ENCODE peak calls at places on chromosomes 4 and X, in eight cellular contexts. One of them, this sample, is unnamed. For H3K4me1, the result is how much of the 10 kb centered on the place peaks cover.

GRCh38 chr4:133981327-133981726 is 220.3 kb downstream of the PABPC4L start:
- DNase-seq in NT2/D1: no peak
- DNase-seq in ovary: no peak
- DNase-seq in SJSA1: no peak
- DNase-seq in cardiac muscle cell: no peak
- DNase-seq in GM23248: no peak
- DNase-seq in esophagus squamous epithelium: no peak
- DNase-seq in CD8-positive, alpha-beta memory T cell: no peak
- DNase-seq in this sample: no peak

GRCh38 chr4:10104211-10104990 is 12.2 kb downstream of the WDR1 start:
- DNase-seq in NT2/D1: no peak
- DNase-seq in ovary: no peak
- DNase-seq in SJSA1: no peak
- DNase-seq in cardiac muscle cell: no peak
- DNase-seq in GM23248: peak
- DNase-seq in esophagus squamous epithelium: no peak
- DNase-seq in CD8-positive, alpha-beta memory T cell: no peak
- DNase-seq in this sample: no peak

GRCh38 chr4:3753711-3754412 is 12.3 kb upstream of the ADRA2C start:
- DNase-seq in NT2/D1: no peak
- DNase-seq in ovary: no peak
- DNase-seq in SJSA1: no peak
- DNase-seq in cardiac muscle cell: no peak
- DNase-seq in GM23248: no peak
- DNase-seq in esophagus squamous epithelium: no peak
- DNase-seq in CD8-positive, alpha-beta memory T cell: no peak
- DNase-seq in this sample: no peak

GRCh38 chr4:107380836-107381438 is 339.1 kb downstream of the PAPSS1 start:
- DNase-seq in NT2/D1: no peak
- DNase-seq in ovary: no peak
- DNase-seq in SJSA1: no peak
- DNase-seq in cardiac muscle cell: no peak
- DNase-seq in GM23248: no peak
- DNase-seq in esophagus squamous epithelium: no peak
- DNase-seq in CD8-positive, alpha-beta memory T cell: no peak
- DNase-seq in this sample: no peak

GRCh38 chrX:110003167-110004156 is 548 bp downstream of the TMEM164 start:
- DNase-seq in NT2/D1: no peak
- DNase-seq in ovary: peak
- DNase-seq in SJSA1: peak
- DNase-seq in cardiac muscle cell: no peak
- DNase-seq in GM23248: peak
- DNase-seq in esophagus squamous epithelium: no peak
- DNase-seq in CD8-positive, alpha-beta memory T cell: peak
- DNase-seq in this sample: no peak

GRCh38 chrX:154890990-154891639 is 5.0 kb downstream of the F8A1 start:
- DNase-seq in NT2/D1: no peak
- DNase-seq in ovary: no peak
- DNase-seq in SJSA1: no peak
- DNase-seq in cardiac muscle cell: no peak
- DNase-seq in GM23248: no peak
- DNase-seq in esophagus squamous epithelium: no peak
- DNase-seq in CD8-positive, alpha-beta memory T cell: no peak
- DNase-seq in this sample: no peak

GRCh38 chr4:185305979-185306442 is 89.7 kb downstream of the LRP2BP start:
- DNase-seq in NT2/D1: peak
- DNase-seq in ovary: no peak
- DNase-seq in SJSA1: peak
- DNase-seq in cardiac muscle cell: no peak
- DNase-seq in GM23248: peak
- DNase-seq in esophagus squamous epithelium: no peak
- DNase-seq in CD8-positive, alpha-beta memory T cell: no peak
- DNase-seq in this sample: no peak

GRCh38 chr4:3045500-3045850 is 28.9 kb downstream of the HTT-AS start:
- DNase-seq in NT2/D1: no peak
- DNase-seq in ovary: no peak
- DNase-seq in SJSA1: no peak
- DNase-seq in cardiac muscle cell: no peak
- DNase-seq in GM23248: peak
- DNase-seq in esophagus squamous epithelium: peak
- DNase-seq in CD8-positive, alpha-beta memory T cell: peak
- DNase-seq in this sample: peak

GRCh38 chr4:110878413-110878812 is 255.5 kb upstream of the PITX2 start:
- DNase-seq in NT2/D1: no peak
- DNase-seq in ovary: no peak
- DNase-seq in SJSA1: no peak
- DNase-seq in cardiac muscle cell: no peak
- DNase-seq in GM23248: peak
- DNase-seq in esophagus squamous epithelium: no peak
- DNase-seq in CD8-positive, alpha-beta memory T cell: no peak
- DNase-seq in this sample: no peak

GRCh38 chr4:95640337-95640736 is 91.6 kb upstream of the UNC5C start:
- DNase-seq in NT2/D1: no peak
- DNase-seq in ovary: no peak
- DNase-seq in SJSA1: no peak
- DNase-seq in cardiac muscle cell: peak
- DNase-seq in GM23248: no peak
- DNase-seq in esophagus squamous epithelium: no peak
- DNase-seq in CD8-positive, alpha-beta memory T cell: no peak
- DNase-seq in this sample: no peak

GRCh38 chr4:80361329-80361900 is 25.9 kb downstream of the CFAP299 start:
- DNase-seq in NT2/D1: no peak
- DNase-seq in ovary: no peak
- DNase-seq in SJSA1: no peak
- DNase-seq in cardiac muscle cell: peak
- DNase-seq in GM23248: peak
- DNase-seq in esophagus squamous epithelium: no peak
- DNase-seq in CD8-positive, alpha-beta memory T cell: peak
- DNase-seq in this sample: no peak

GRCh38 chrX:44223150-44223549 is 120.3 kb downstream of the EFHC2 start:
- DNase-seq in NT2/D1: no peak
- DNase-seq in ovary: peak
- DNase-seq in SJSA1: no peak
- DNase-seq in cardiac muscle cell: no peak
- DNase-seq in GM23248: peak
- DNase-seq in esophagus squamous epithelium: no peak
- DNase-seq in CD8-positive, alpha-beta memory T cell: no peak
- DNase-seq in this sample: no peak

GRCh38 chrX:136768469-136769084 is 12.2 kb downstream of the ARHGEF6 start:
- DNase-seq in NT2/D1: no peak
- DNase-seq in ovary: peak
- DNase-seq in SJSA1: peak
- DNase-seq in cardiac muscle cell: no peak
- DNase-seq in GM23248: peak
- DNase-seq in esophagus squamous epithelium: no peak
- DNase-seq in CD8-positive, alpha-beta memory T cell: no peak
- DNase-seq in this sample: peak

GRCh38 chrX:72487661-72488060 is 85.0 kb downstream of the HDAC8 start:
- DNase-seq in NT2/D1: peak
- DNase-seq in ovary: no peak
- DNase-seq in SJSA1: no peak
- DNase-seq in cardiac muscle cell: no peak
- DNase-seq in GM23248: no peak
- DNase-seq in esophagus squamous epithelium: no peak
- DNase-seq in CD8-positive, alpha-beta memory T cell: no peak
- DNase-seq in this sample: no peak

GRCh38 chr4:112270643-112271484 is 14.8 kb downstream of the TIFA start:
- DNase-seq in NT2/D1: peak
- DNase-seq in ovary: no peak
- DNase-seq in SJSA1: no peak
- DNase-seq in cardiac muscle cell: no peak
- DNase-seq in GM23248: peak
- DNase-seq in esophagus squamous epithelium: no peak
- DNase-seq in CD8-positive, alpha-beta memory T cell: no peak
- DNase-seq in this sample: no peak

GRCh38 chrX:35800479-35800878 is 2.3 kb downstream of the MAGEB16 start:
- DNase-seq in NT2/D1: no peak
- DNase-seq in ovary: no peak
- DNase-seq in SJSA1: no peak
- DNase-seq in cardiac muscle cell: no peak
- DNase-seq in GM23248: no peak
- DNase-seq in esophagus squamous epithelium: no peak
- DNase-seq in CD8-positive, alpha-beta memory T cell: no peak
- DNase-seq in this sample: no peak

GRCh38 chrX:17768997-17769396 is 31.7 kb downstream of the SCML1 start:
- DNase-seq in NT2/D1: no peak
- DNase-seq in ovary: no peak
- DNase-seq in SJSA1: no peak
- DNase-seq in cardiac muscle cell: no peak
- DNase-seq in GM23248: no peak
- DNase-seq in esophagus squamous epithelium: no peak
- DNase-seq in CD8-positive, alpha-beta memory T cell: no peak
- DNase-seq in this sample: no peak

GRCh38 chr4:147789596-147789995 is 57.7 kb downstream of the ARHGAP10 start:
- DNase-seq in NT2/D1: no peak
- DNase-seq in ovary: no peak
- DNase-seq in SJSA1: no peak
- DNase-seq in cardiac muscle cell: no peak
- DNase-seq in GM23248: peak
- DNase-seq in esophagus squamous epithelium: no peak
- DNase-seq in CD8-positive, alpha-beta memory T cell: no peak
- DNase-seq in this sample: no peak

GRCh38 chr4:1376841-1377605 is 29.2 kb downstream of the NKX1-1 start:
- DNase-seq in NT2/D1: no peak
- DNase-seq in ovary: peak
- DNase-seq in SJSA1: no peak
- DNase-seq in cardiac muscle cell: no peak
- DNase-seq in GM23248: no peak
- DNase-seq in esophagus squamous epithelium: no peak
- DNase-seq in CD8-positive, alpha-beta memory T cell: no peak
- DNase-seq in this sample: no peak

DNA sequence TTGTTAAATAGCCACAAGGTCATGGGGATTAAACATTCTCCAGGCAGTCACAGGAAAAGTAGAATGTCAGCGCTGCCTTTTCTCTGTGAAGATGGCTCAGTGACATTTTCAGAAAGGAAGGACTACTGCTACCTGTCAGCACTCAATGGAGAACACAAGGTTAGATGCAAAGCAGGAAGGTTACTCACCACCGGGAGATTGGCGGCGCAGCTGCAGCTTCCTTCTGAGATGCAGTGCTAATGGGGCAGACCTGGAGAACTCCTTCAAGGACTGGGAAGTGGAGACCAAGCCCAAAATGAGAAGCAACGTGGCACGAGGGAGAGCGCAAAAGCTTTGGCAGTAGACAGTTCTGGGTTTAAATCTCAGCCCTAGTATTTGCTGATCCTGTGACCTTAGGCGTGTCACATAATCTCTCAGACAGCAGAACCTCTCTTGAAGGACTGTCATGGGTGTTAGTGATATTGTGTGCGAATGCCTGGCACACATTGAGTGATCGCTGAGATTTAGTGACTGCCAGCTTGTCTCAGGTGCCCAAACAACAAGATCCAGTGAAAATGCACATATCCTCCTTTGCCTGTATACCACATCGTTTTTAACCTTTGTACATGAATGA is 213.2 kb upstream of the BOD1L1 start:
- DNase-seq in NT2/D1: no peak
- DNase-seq in ovary: no peak
- DNase-seq in SJSA1: no peak
- DNase-seq in cardiac muscle cell: peak
- DNase-seq in GM23248: no peak
- DNase-seq in esophagus squamous epithelium: no peak
- DNase-seq in CD8-positive, alpha-beta memory T cell: no peak
- DNase-seq in this sample: no peak
- H3K4me3 ChIP-seq in NT2/D1: no peak
- H3K4me3 ChIP-seq in ovary: no peak
- H3K4me3 ChIP-seq in SJSA1: no peak
- H3K4me3 ChIP-seq in cardiac muscle cell: no peak
- H3K4me3 ChIP-seq in GM23248: no peak
- H3K4me3 ChIP-seq in esophagus squamous epithelium: no peak
- H3K4me3 ChIP-seq in CD8-positive, alpha-beta memory T cell: no peak
- H3K4me3 ChIP-seq in this sample: no peak

GRCh38 chr4:123415977-123416376 is 19.4 kb downstream of the SPRY1 start:
- DNase-seq in NT2/D1: no peak
- DNase-seq in ovary: no peak
- DNase-seq in SJSA1: peak
- DNase-seq in cardiac muscle cell: no peak
- DNase-seq in GM23248: peak
- DNase-seq in esophagus squamous epithelium: no peak
- DNase-seq in CD8-positive, alpha-beta memory T cell: peak
- DNase-seq in this sample: no peak
- H3K4me1 ChIP-seq in NT2/D1: under half
- H3K4me1 ChIP-seq in ovary: under half
- H3K4me1 ChIP-seq in SJSA1: half or more
- H3K4me1 ChIP-seq in cardiac muscle cell: under half
- H3K4me1 ChIP-seq in GM23248: half or more
- H3K4me1 ChIP-seq in esophagus squamous epithelium: under half
- H3K4me1 ChIP-seq in CD8-positive, alpha-beta memory T cell: under half
- H3K4me1 ChIP-seq in this sample: under half

DNA sequence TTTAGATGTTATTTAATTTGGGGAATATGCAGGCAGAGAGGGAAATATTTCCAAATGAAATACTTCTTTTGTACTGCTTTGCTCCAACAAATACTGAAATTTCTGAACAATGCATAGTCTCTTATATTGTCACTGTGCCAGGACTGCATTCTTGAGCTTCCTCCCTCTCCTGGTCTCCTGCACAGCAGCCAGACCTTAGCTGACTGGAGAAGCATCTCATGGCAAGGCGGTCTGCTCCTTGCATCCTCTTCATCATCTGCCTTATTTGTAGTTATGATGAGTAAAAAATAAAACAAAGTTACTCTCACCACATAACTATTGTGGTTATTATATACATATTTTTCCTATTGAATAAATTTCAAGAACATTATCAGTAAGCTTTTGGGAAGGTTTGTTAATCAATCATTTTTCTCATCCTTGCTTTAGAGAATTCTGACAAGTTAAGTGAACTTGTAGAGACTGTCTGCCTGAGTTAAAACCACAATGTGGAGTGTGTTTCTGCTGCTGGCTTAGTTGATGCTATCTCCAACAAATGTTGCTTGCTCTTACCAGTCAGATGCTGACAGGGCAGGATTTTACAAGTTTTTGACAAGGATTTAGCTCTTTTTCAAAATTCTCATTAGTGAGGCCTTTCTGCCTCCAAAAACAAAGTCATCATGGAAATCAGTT is 153.6 kb downstream of the SOWAHB start:
- DNase-seq in NT2/D1: no peak
- DNase-seq in ovary: no peak
- DNase-seq in SJSA1: no peak
- DNase-seq in cardiac muscle cell: no peak
- DNase-seq in GM23248: peak
- DNase-seq in esophagus squamous epithelium: no peak
- DNase-seq in CD8-positive, alpha-beta memory T cell: no peak
- DNase-seq in this sample: no peak
- H3K4me3 ChIP-seq in NT2/D1: no peak
- H3K4me3 ChIP-seq in ovary: no peak
- H3K4me3 ChIP-seq in SJSA1: no peak
- H3K4me3 ChIP-seq in cardiac muscle cell: no peak
- H3K4me3 ChIP-seq in GM23248: peak
- H3K4me3 ChIP-seq in esophagus squamous epithelium: no peak
- H3K4me3 ChIP-seq in CD8-positive, alpha-beta memory T cell: no peak
- H3K4me3 ChIP-seq in this sample: no peak

DNA sequence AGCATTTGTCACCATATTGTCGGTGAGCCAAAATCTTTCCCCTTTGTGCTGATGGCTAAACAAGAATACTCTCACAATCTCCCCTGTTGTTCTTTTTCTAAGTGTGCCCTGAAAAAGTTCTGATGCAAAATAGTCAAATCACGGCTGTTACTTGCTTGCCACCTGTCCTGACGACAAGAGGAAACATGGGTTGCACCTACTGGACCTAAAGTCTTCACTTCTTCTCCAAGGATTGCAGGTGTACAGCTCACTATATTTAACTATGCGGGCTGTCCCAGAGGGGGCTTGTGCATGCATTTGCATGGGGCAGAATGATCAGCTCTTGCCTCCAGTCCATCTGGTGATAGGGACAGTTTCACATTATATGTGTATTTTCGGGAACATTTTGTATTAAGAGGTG is 21.6 kb downstream of the AFF2 start:
- DNase-seq in NT2/D1: no peak
- DNase-seq in ovary: no peak
- DNase-seq in SJSA1: no peak
- DNase-seq in cardiac muscle cell: no peak
- DNase-seq in GM23248: no peak
- DNase-seq in esophagus squamous epithelium: no peak
- DNase-seq in CD8-positive, alpha-beta memory T cell: no peak
- DNase-seq in this sample: no peak
- H3K4me1 ChIP-seq in NT2/D1: under half
- H3K4me1 ChIP-seq in ovary: under half
- H3K4me1 ChIP-seq in SJSA1: under half
- H3K4me1 ChIP-seq in cardiac muscle cell: under half
- H3K4me1 ChIP-seq in GM23248: under half
- H3K4me1 ChIP-seq in esophagus squamous epithelium: under half
- H3K4me1 ChIP-seq in CD8-positive, alpha-beta memory T cell: under half
- H3K4me1 ChIP-seq in this sample: under half

This sample was measured in effector memory CD4-positive, alpha-beta T cell.